ENCODE peak calls at places on chromosomes 1 and 21, in six cellular contexts. Z, E, M, T, L and H are unnamed samples.

GRCh38 chr21:16037386-16037785 is 307.6 kb downstream of the USP25 start:
- DNase-seq in T (no peak), E (no peak), M (no peak), L (no peak), Z (no peak), H (no peak)

GRCh38 chr1:166484471-166484870 is 317.7 kb upstream of the FAM78B start:
- DNase-seq in M (no peak), L (no peak), E (no peak), Z (no peak), T (no peak), H (no peak)

GRCh38 chr1:246775531-246776385 is 51.5 kb downstream of the SCCPDH start:
- DNase-seq in M (no peak), E (no peak), L (no peak), T (no peak), Z (no peak), H (no peak)

GRCh38 chr1:3644273-3644672 is 5.6 kb downstream of the WRAP73 start:
- DNase-seq in L (no peak), Z (no peak), M (no peak), T (no peak), E (no peak), H (no peak)

GRCh38 chr1:183074215-183074614 is 51.0 kb downstream of the LAMC1 start:
- DNase-seq in E (no peak), Z (no peak), M (no peak), T (no peak), L (no peak), H (no peak)

GRCh38 chr1:85569122-85569521 is 11.4 kb upstream of the CCN1 start:
- DNase-seq in E (no peak), T (no peak), Z (no peak), M (no peak), L (no peak), H (no peak)

GRCh38 chr1:193338194-193338593 is 151.8 kb upstream of the B3GALT2 start:
- DNase-seq in T (no peak), M (no peak), L (no peak), Z (no peak), E (no peak), H (no peak)

GRCh38 chr1:228404107-228404720 is 2.4 kb downstream of the TRIM11 start:
- DNase-seq in M (no peak), Z (no peak), E (no peak), L (no peak), T (no peak), H (no peak)

GRCh38 chr1:19926296-19927129 is 3.1 kb upstream of the PLA2G2E start:
- DNase-seq in M (no peak), Z (no peak), E (no peak), L (no peak), T (no peak), H (no peak)

GRCh38 chr1:17909634-17910033 is 154.5 kb downstream of the ACTL8 start:
- DNase-seq in E (no peak), L (no peak), Z (no peak), T (no peak), M (no peak), H (peak)

GRCh38 chr1:171898956-171899355 is 57.7 kb downstream of the DNM3 start:
- DNase-seq in L (no peak), Z (no peak), T (no peak), E (peak), M (peak), H (peak)

GRCh38 chr1:47924649-47925048 is 72.5 kb downstream of the TRABD2B start:
- DNase-seq in E (no peak), L (no peak), M (no peak), Z (no peak), T (no peak), H (no peak)

GRCh38 chr1:230127105-230128054 is 60.3 kb downstream of the GALNT2 start:
- DNase-seq in E (no peak), Z (peak), T (peak), M (no peak), L (no peak), H (no peak)